ENCODE peak calls at places on chromosomes 4 and X, in six cellular contexts. L is tibial artery; N is Daoy; B is psoas muscle; Z is GM13977; M is stimulated activated CD4-positive, alpha-beta T cell treated with anti-CD3 and anti-CD28 coated beads, Interleukin-2, amount 100 ng/mL, for 48 hours. U is an unnamed sample.

GRCh38 chr4:25423548-25423947 is 46.5 kb downstream of the ANAPC4 start:
- DNase-seq in N (no peak), Z (no peak), B (no peak), L (no peak), M (no peak), U (no peak)

GRCh38 chr4:183252959-183253358 is 67.1 kb downstream of the CLDN22 start:
- DNase-seq in L (no peak), B (no peak), Z (no peak), M (no peak), N (no peak), U (no peak)

GRCh38 chrX:107624893-107625292 is 3.4 kb upstream of the PRPS1 start:
- DNase-seq in N (no peak), L (no peak), Z (no peak), M (no peak), B (no peak), U (no peak)

GRCh38 chr4:104421576-104421975 is 73.1 kb downstream of the CXXC4 start:
- DNase-seq in L (no peak), B (no peak), Z (no peak), M (no peak), N (no peak), U (no peak)

GRCh38 chr4:153222790-153223417 is 18.7 kb downstream of the TRIM2 start:
- DNase-seq in B (peak; percentile 68), Z (peak; percentile 61), L (peak; percentile 54), N (peak; percentile 41), M (no peak), U (peak; percentile 79)

GRCh38 chrX:29617725-29618124 is 597.6 kb upstream of the MAGEB2 start:
- DNase-seq in Z (no peak), B (no peak), L (no peak), N (no peak), M (no peak), U (no peak)

GRCh38 chr4:126548890-126549289 is 1083.9 kb upstream of the INTU start:
- DNase-seq in B (no peak), Z (no peak), N (no peak), L (no peak), M (no peak), U (no peak)

GRCh38 chr4:153374471-153374870 is 30.0 kb downstream of the MND1 start:
- DNase-seq in N (no peak), Z (no peak), L (no peak), M (no peak), B (no peak), U (no peak)

GRCh38 chrX:9907645-9908387 is 59.3 kb upstream of the CLDN34 start:
- DNase-seq in M (no peak), B (no peak), Z (no peak), N (peak; percentile 85), L (no peak), U (no peak)

GRCh38 chrX:73829890-73830466 is 267.0 kb downstream of the CHIC1 start:
- DNase-seq in B (no peak), Z (no peak), L (no peak), N (no peak), M (no peak), U (no peak)

GRCh38 chr4:84279678-84280077 is 219.4 kb downstream of the NKX6-1 start:
- DNase-seq in Z (no peak), N (peak; percentile 5), L (no peak), B (no peak), M (no peak), U (no peak)

GRCh38 chrX:98191003-98191402 is 1307.3 kb downstream of the RPA4 start:
- DNase-seq in B (no peak), L (no peak), Z (no peak), N (no peak), M (no peak), U (no peak)

GRCh38 chr4:143367863-143368262 is 31.2 kb downstream of the GAB1 start:
- DNase-seq in L (no peak), B (no peak), N (no peak), Z (no peak), M (no peak), U (no peak)

GRCh38 chr4:78039678-78040077 is 17.4 kb upstream of the FRAS1 start:
- DNase-seq in B (no peak), N (no peak), L (no peak), M (no peak), Z (no peak), U (no peak)

GRCh38 chrX:141468940-141469339 is 115.6 kb downstream of the SPANXA1 start:
- DNase-seq in N (no peak), L (no peak), M (no peak), Z (no peak), B (no peak), U (no peak)

GRCh38 chr4:3127129-3127528 is 52.6 kb downstream of the HTT start:
- DNase-seq in N (no peak), M (no peak), Z (no peak), L (no peak), B (no peak), U (no peak)

GRCh38 chrX:42604302-42604701 is 173.7 kb downstream of the PPP1R2C start:
- DNase-seq in M (no peak), Z (no peak), B (no peak), N (no peak), L (no peak), U (no peak)

GRCh38 chrX:119669424-119670037 is 23.4 kb downstream of the SEPTIN6 start:
- DNase-seq in Z (no peak), M (no peak), N (no peak), L (no peak), B (peak; percentile 30), U (no peak)

GRCh38 chr4:3207531-3208037 is 41.4 kb upstream of the MSANTD1 start:
- DNase-seq in M (no peak), Z (no peak), N (no peak), B (no peak), L (no peak), U (no peak)

GRCh38 chrX:153646620-153647373 is at the start of gene DUSP9:
- DNase-seq in L (no peak), N (peak; percentile 69), B (no peak), Z (no peak), M (no peak), U (no peak)

GRCh38 chr4:141449927-141450326 is 186.5 kb upstream of the IL15 start:
- DNase-seq in Z (no peak), M (no peak), L (no peak), B (no peak), N (no peak), U (no peak)

GRCh38 chr4:2186133-2186864 is 55.6 kb downstream of the HAUS3 start:
- DNase-seq in L (no peak), M (no peak), Z (no peak), B (no peak), N (peak; percentile 47), U (no peak)

GRCh38 chr4:65416875-65417274 is 253.4 kb downstream of the EPHA5 start:
- DNase-seq in B (no peak), L (no peak), M (no peak), Z (no peak), N (peak; percentile 1), U (peak; percentile 49)

GRCh38 chr4:183354213-183354612 is 32.0 kb upstream of the CLDN24 start:
- DNase-seq in L (no peak), Z (no peak), M (no peak), N (no peak), B (no peak), U (no peak)

GRCh38 chr4:185312699-185313098 is 83.0 kb downstream of the LRP2BP start:
- DNase-seq in N (no peak), B (no peak), M (no peak), Z (no peak), L (no peak), U (no peak)

GRCh38 chr4:173448919-173449641 is 50.2 kb upstream of the SCRG1 start:
- DNase-seq in M (no peak), N (no peak), L (no peak), B (no peak), Z (peak; percentile 13), U (peak; percentile 53)

GRCh38 chrX:130623508-130623907 is 221.7 kb downstream of the RBMX2 start:
- DNase-seq in Z (no peak), L (no peak), M (no peak), B (no peak), N (no peak), U (no peak)

GRCh38 chrX:50971390-50971789 is 60.9 kb downstream of the BMP15 start:
- DNase-seq in M (no peak), Z (no peak), N (peak; percentile 32), L (no peak), B (no peak), U (no peak)

GRCh38 chr4:52103314-52103713 is 52.2 kb downstream of the SPATA18 start:
- DNase-seq in B (no peak), N (no peak), M (no peak), L (no peak), Z (no peak), U (no peak)

GRCh38 chrX:26146024-26146423 is 7.9 kb downstream of the MAGEB18 start:
- DNase-seq in N (no peak), Z (no peak), B (no peak), M (no peak), L (no peak), U (no peak)

U was measured in Right ventricle myocardium superior.